ENCODE peak calls at places on chromosomes 11 and 22, in six cellular contexts. Z is foreskin fibroblast, X is SK-N-SH, P is bronchial epithelial cell, W is BJ, G is astrocyte of the spinal cord. U is an unnamed sample.

GRCh38 chr11:13210424-13210823 is 67.2 kb upstream of the BMAL1 start:
- DNase-seq in Z (peak), X (peak), P (peak), W (peak), G (peak), U (peak)

GRCh38 chr11:76806608-76807205 is 23.6 kb downstream of the TSKU start:
- DNase-seq in Z (no peak), X (no peak), P (no peak), W (no peak), G (no peak), U (no peak)

GRCh38 chr22:35947794-35948425 is 80.7 kb downstream of the RBFOX2 start:
- DNase-seq in Z (no peak), X (no peak), P (peak), W (no peak), G (peak), U (no peak)

GRCh38 chr11:125062931-125063428 is at the start of gene SLC37A2:
- DNase-seq in Z (peak), X (peak), P (peak), W (peak), G (peak), U (peak)

GRCh38 chr11:95337972-95338429 is 107.0 kb upstream of the SESN3 start:
- DNase-seq in Z (no peak), X (no peak), P (peak), W (no peak), G (no peak), U (no peak)

GRCh38 chr11:17718510-17718962 is 835 bp upstream of the MYOD1 start:
- DNase-seq in Z (no peak), X (no peak), P (no peak), W (no peak), G (no peak), U (no peak)

GRCh38 chr11:10415817-10416392 is 39.2 kb upstream of the AMPD3 start:
- DNase-seq in Z (no peak), X (no peak), P (no peak), W (no peak), G (no peak), U (no peak)

GRCh38 chr11:2198621-2199365 is 27.2 kb upstream of the TH start:
- DNase-seq in Z (no peak), X (no peak), P (no peak), W (no peak), G (no peak), U (no peak)

GRCh38 chr11:94457118-94458029 is 36.3 kb downstream of the MRE11 start:
- DNase-seq in Z (no peak), X (no peak), P (peak), W (no peak), G (no peak), U (no peak)

GRCh38 chr11:71446942-71447688 is 1.1 kb downstream of the DHCR7 start:
- DNase-seq in Z (peak), X (no peak), P (peak), W (no peak), G (peak), U (peak)

GRCh38 chr22:49197500-49197899 is 630.2 kb downstream of the BRD1 start:
- DNase-seq in Z (no peak), X (no peak), P (no peak), W (no peak), G (no peak), U (no peak)

GRCh38 chr11:84526250-84526649 is 1100.9 kb downstream of the DLG2 start:
- DNase-seq in Z (no peak), X (no peak), P (no peak), W (no peak), G (no peak), U (no peak)

GRCh38 chr11:84522331-84522730 is 1104.8 kb downstream of the DLG2 start:
- DNase-seq in Z (no peak), X (no peak), P (peak), W (no peak), G (peak), U (peak)

GRCh38 chr11:84518601-84519183 is 1108.5 kb downstream of the DLG2 start:
- DNase-seq in Z (no peak), X (peak), P (no peak), W (no peak), G (no peak), U (no peak)

GRCh38 chr11:84524422-84525051 is 1102.6 kb downstream of the DLG2 start:
- DNase-seq in Z (peak), X (peak), P (peak), W (no peak), G (peak), U (peak)
- TF ChIP-seq CTCF in Z (peak), X (peak), P (peak), W (peak), G (peak), U (peak)

GRCh38 chr11:118635642-118636041 is 28.2 kb downstream of the PHLDB1 start:
- DNase-seq in Z (no peak), X (no peak), P (no peak), W (no peak), G (no peak), U (no peak)

GRCh38 chr11:118635237-118635591 is 27.8 kb downstream of the PHLDB1 start:
- DNase-seq in Z (no peak), X (no peak), P (no peak), W (no peak), G (no peak), U (no peak)

GRCh38 chr11:118633319-118633690 is 25.9 kb downstream of the PHLDB1 start:
- DNase-seq in Z (no peak), X (no peak), P (no peak), W (no peak), G (no peak), U (no peak)

GRCh38 chr11:118633979-118634378 is 26.6 kb downstream of the PHLDB1 start:
- DNase-seq in Z (peak), X (no peak), P (no peak), W (no peak), G (peak), U (no peak)

DNA sequence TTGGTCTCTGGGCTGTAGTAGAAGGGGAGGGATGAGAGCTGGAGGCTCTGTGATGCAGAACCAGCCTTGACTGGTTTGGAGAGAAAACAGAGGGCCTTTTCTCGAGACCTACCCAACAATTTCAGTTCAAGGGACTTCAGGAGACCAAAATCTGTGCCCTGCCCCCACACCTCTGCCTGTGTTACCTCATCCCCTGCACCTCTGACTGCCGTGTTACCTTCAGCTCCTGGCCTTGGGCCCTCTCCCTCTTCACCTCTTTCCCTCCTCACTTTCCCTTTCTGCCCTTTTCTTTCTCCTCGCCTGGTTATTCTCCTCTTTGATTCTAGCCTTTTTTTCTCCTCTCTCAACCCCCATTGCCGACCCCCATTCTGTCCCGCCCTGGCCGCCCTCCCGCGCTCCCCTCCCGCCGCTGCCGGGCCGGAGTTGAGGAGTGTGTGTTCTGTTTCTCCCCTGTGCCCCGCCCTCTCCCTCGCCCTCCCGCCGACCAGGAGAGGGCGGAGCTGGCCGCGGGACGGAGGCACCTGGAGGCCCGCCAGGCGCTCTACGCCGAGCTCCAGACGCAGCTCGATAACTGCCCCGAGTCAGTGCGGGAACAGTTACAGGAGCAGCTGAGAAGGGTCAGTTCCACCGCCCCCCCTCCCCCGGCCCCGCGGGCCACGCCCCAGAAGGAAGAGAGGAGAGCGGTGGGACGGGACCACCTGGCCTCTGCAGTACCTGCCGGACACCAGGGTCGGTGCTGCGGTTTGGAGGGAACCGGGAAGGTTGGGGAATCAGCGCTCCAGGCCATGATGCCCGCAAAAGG is 27.2 kb downstream of the PHLDB1 start:
- DNase-seq in Z (peak), X (peak), P (peak), W (no peak), G (peak), U (peak)
- H3K4me3 ChIP-seq in Z (no peak), X (no peak), P (peak), W (no peak), G (no peak), U (no peak)

DNA sequence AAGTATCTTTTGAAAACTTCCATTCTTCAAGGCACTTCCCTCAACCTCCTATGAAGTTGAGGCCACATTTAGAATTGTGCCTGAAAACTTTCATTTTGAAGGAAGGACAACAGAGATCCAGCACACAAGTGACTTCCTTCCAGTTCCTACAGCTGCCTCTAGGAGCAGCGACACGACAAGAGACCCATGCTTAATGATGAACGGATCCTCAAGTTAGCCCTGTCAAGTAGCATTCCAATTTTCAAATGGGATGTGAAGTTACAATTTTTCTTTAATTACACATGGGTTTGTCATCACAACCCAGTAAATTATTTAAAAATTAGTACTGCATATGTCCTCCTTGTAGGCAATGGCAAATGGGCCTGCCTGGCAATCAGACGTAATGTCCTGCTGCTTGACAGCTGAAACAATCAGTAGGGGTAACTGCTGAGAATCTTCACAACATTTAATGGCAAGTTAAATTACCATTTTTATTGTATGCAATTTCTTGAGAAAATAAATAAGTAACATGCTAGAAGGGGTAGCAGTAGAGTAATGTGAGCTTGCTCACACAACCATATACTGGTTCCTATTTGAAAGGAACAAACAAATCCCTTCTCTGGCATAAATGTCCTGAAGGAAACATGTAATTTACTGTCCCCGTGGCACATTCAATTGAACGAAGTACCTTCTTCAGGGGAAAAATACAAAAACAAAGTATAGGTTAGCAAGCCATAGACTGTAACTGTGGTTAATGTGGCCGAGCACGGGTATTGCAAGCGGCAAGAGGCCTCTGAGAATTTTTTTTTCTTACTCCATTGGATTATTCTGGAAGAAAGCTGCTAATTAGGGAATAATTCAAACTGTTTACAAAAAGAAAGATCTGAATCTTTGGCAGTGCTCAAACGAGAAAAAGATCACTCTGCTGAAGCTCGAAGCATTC is 288.3 kb downstream of the CADM1 start:
- DNase-seq in Z (no peak), X (no peak), P (peak), W (no peak), G (no peak), U (no peak)
- TF ChIP-seq CTCF in Z (peak), X (peak), P (peak), W (peak), G (peak), U (peak)

GRCh38 chr22:17874231-17874630 is 100.0 kb upstream of the BID start:
- DNase-seq in Z (no peak), X (peak), P (no peak), W (no peak), G (no peak), U (no peak)
- H3K4me3 ChIP-seq in Z (no peak), X (no peak), P (no peak), W (no peak), G (no peak), U (no peak)

GRCh38 chr11:6569706-6570105 is 33.7 kb downstream of the RRP8 start:
- DNase-seq in Z (no peak), X (no peak), P (no peak), W (no peak), G (no peak), U (no peak)

GRCh38 chr11:6567371-6567745 is 36.1 kb downstream of the RRP8 start:
- DNase-seq in Z (no peak), X (no peak), P (no peak), W (no peak), G (no peak), U (no peak)

GRCh38 chr11:6565988-6566703 is 37.3 kb downstream of the RRP8 start:
- DNase-seq in Z (no peak), X (no peak), P (no peak), W (no peak), G (no peak), U (no peak)

GRCh38 chr11:6566704-6567370 is 36.6 kb downstream of the RRP8 start:
- DNase-seq in Z (no peak), X (no peak), P (no peak), W (no peak), G (no peak), U (no peak)

GRCh38 chr11:6568191-6568918 is 35.1 kb downstream of the RRP8 start:
- DNase-seq in Z (peak), X (no peak), P (peak), W (no peak), G (peak), U (peak)
- TF ChIP-seq CTCF in Z (no peak), X (peak), P (no peak), W (peak), G (peak), U (no peak)

GRCh38 chr11:75565916-75566762 is 4.1 kb downstream of the SERPINH1 start:
- DNase-seq in Z (no peak), X (no peak), P (no peak), W (no peak), G (no peak), U (no peak)

GRCh38 chr11:75567971-75568370 is 5.9 kb downstream of the SERPINH1 start:
- DNase-seq in Z (no peak), X (no peak), P (no peak), W (no peak), G (no peak), U (no peak)

GRCh38 chr11:75570559-75571139 is 8.6 kb downstream of the SERPINH1 start:
- DNase-seq in Z (no peak), X (no peak), P (no peak), W (no peak), G (no peak), U (no peak)

GRCh38 chr11:75566763-75567279 is 4.8 kb downstream of the SERPINH1 start:
- DNase-seq in Z (no peak), X (no peak), P (no peak), W (no peak), G (no peak), U (no peak)

GRCh38 chr11:75568616-75569219 is 6.7 kb downstream of the SERPINH1 start:
- DNase-seq in Z (no peak), X (no peak), P (no peak), W (no peak), G (no peak), U (no peak)
- H3K4me3 ChIP-seq in Z (no peak), X (no peak), P (no peak), W (no peak), G (no peak), U (no peak)

GRCh38 chr22:29195964-29196666 is 9.6 kb upstream of the EMID1 start:
- DNase-seq in Z (no peak), X (peak), P (no peak), W (no peak), G (no peak), U (no peak)

GRCh38 chr22:29195118-29195963 is 10.4 kb upstream of the EMID1 start:
- DNase-seq in Z (no peak), X (peak), P (no peak), W (no peak), G (no peak), U (no peak)

GRCh38 chr22:29197096-29197495 is 8.6 kb upstream of the EMID1 start:
- DNase-seq in Z (no peak), X (no peak), P (no peak), W (no peak), G (no peak), U (no peak)

GRCh38 chr22:29190915-29191314 is 14.8 kb upstream of the EMID1 start:
- DNase-seq in Z (peak), X (no peak), P (peak), W (no peak), G (no peak), U (no peak)

GRCh38 chr22:29194269-29194668 is 11.4 kb upstream of the EMID1 start:
- DNase-seq in Z (no peak), X (no peak), P (no peak), W (no peak), G (no peak), U (no peak)
- TF ChIP-seq CTCF in Z (no peak), X (no peak), P (no peak), W (no peak), G (no peak), U (no peak)

DNA sequence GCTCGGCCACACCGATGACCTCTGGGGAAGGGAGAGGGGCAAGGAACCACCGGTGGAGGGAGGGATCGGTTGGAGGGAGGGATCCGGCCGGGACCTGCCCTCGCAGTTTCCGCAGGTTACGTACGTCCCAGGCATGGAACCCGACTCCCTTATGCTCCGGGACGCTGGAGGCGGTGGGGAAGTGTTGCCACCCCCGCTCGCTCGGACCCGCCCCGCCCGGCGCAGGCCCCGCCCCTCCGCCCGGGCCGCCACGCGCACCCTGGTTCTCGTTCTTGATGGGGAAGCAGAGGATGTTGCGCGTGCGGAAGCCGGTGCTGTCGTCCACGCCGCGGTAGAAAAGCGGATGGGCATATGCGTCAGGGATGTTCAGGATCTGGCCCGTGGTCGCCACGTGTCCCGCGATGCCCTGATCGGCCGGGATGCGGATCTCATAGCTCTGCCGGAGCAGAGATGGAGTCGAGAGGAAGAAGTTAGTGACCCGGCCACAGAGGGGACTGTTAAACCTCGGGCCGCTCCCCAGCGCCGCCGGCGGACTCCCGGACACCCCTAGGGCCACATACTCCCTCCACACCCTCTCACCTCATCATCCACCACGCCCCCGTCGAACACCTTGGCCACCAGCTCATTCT is 89.8 kb downstream of the PDE2A start:
- DNase-seq in Z (peak), X (no peak), P (peak), W (no peak), G (no peak), U (peak)
- H3K4me3 ChIP-seq in Z (no peak), X (no peak), P (peak), W (peak), G (no peak), U (peak)